ENCODE peak calls at places on chromosome X, in six cellular contexts. D is vagina; N is stimulated activated CD4-positive, alpha-beta T cell treated with anti-CD3 and anti-CD28 coated beads, Interleukin-12 subunit alpha, Interleukin-12 subunit beta, amount 100 ng/mL, for 24 hours; H is H9; V is COLO829; M is kidney glomerular epithelial cell. W is an unnamed sample.

GRCh38 chrX:78643106-78643505 is 16.0 kb downstream of the RTL3 start:
- DNase-seq in V (no peak), N (no peak), D (no peak), M (no peak), H (no peak), W (no peak)

GRCh38 chrX:124963717-124964116 is 356.0 kb upstream of the TEX13C start:
- DNase-seq in D (no peak), H (no peak), N (no peak), V (no peak), M (no peak), W (no peak)

GRCh38 chrX:15814811-15815210 is 24.5 kb downstream of the ZRSR2 start:
- DNase-seq in N (no peak), H (no peak), V (no peak), D (no peak), M (no peak), W (no peak)

GRCh38 chrX:44451056-44451455 is 91.6 kb downstream of the FUNDC1 start:
- DNase-seq in M (no peak), D (no peak), V (no peak), H (no peak), N (no peak), W (no peak)

GRCh38 chrX:118730500-118731247 is 3.3 kb downstream of the IL13RA1 start:
- DNase-seq in D (no peak), N (no peak), V (no peak), M (peak; percentile 5), H (no peak), W (no peak)

GRCh38 chrX:118594697-118595420 is 99.2 kb downstream of the DOCK11 start:
- DNase-seq in D (no peak), M (no peak), N (no peak), V (no peak), H (no peak), W (no peak)

GRCh38 chrX:103254921-103255455 is at the start of gene TCEAL8:
- DNase-seq in M (peak; percentile 16), D (no peak), V (peak; percentile 79), H (peak; percentile 90), N (peak; percentile 57), W (peak; percentile 48)

GRCh38 chrX:139932901-139933796 is at the start of gene ATP11C:
- DNase-seq in D (no peak), N (peak; percentile 72), H (peak; percentile 82), V (peak; percentile 69), M (peak; percentile 45), W (peak; percentile 75)

GRCh38 chrX:11423362-11423818 is 130.2 kb downstream of the AMELX start:
- DNase-seq in D (no peak), N (no peak), V (peak; percentile 7), H (no peak), M (no peak), W (no peak)

GRCh38 chrX:32153586-32153985 is 1057.8 kb downstream of the DMD start:
- DNase-seq in M (no peak), H (no peak), D (no peak), V (no peak), N (no peak), W (no peak)

GRCh38 chrX:150099316-150099715 is 161.0 kb upstream of the EOLA2 start:
- DNase-seq in D (no peak), N (no peak), H (no peak), V (no peak), M (no peak), W (no peak)

GRCh38 chrX:44748014-44748413 is 95.8 kb upstream of the DUSP21 start:
- DNase-seq in M (no peak), N (no peak), H (no peak), V (peak; percentile 53), D (no peak), W (no peak)

GRCh38 chrX:136437774-136438173 is 50.0 kb upstream of the BRS3 start:
- DNase-seq in N (no peak), H (no peak), M (no peak), V (no peak), D (no peak), W (no peak)

GRCh38 chrX:136395271-136395670 is 92.5 kb upstream of the BRS3 start:
- DNase-seq in D (no peak), H (no peak), M (no peak), N (no peak), V (no peak), W (no peak)

GRCh38 chrX:68684291-68684918 is 36.9 kb downstream of the STARD8 start:
- DNase-seq in D (no peak), H (no peak), M (no peak), N (peak; percentile 20), V (peak; percentile 12), W (no peak)

GRCh38 chrX:129980540-129981206 is 1.8 kb upstream of the BCORL1 start:
- DNase-seq in H (peak; percentile 59), D (no peak), V (no peak), N (no peak), M (no peak), W (no peak)

GRCh38 chrX:65971151-65971550 is 68.7 kb downstream of the VSIG4 start:
- DNase-seq in H (peak; percentile 31), N (no peak), V (no peak), M (no peak), D (no peak), W (no peak)

GRCh38 chrX:130120746-130121504 is 10.6 kb upstream of the ELF4 start:
- DNase-seq in H (peak; percentile 74), D (no peak), M (peak; percentile 18), V (peak; percentile 70), N (peak; percentile 53), W (peak; percentile 66)

GRCh38 chrX:117768861-117769604 is 347.6 kb downstream of the KLHL13 start:
- DNase-seq in H (no peak), D (no peak), N (no peak), M (no peak), V (no peak), W (no peak)

GRCh38 chrX:134244043-134244442 is 7.1 kb downstream of the CCDC160 start:
- DNase-seq in M (no peak), H (no peak), N (no peak), V (peak; percentile 3), D (no peak), W (no peak)

GRCh38 chrX:2609431-2610238 is 81.5 kb upstream of the CD99 start:
- DNase-seq in M (no peak), H (no peak), D (no peak), N (no peak), V (no peak), W (no peak)

GRCh38 chrX:14354541-14354940 is 174.8 kb upstream of the GLRA2 start:
- DNase-seq in H (no peak), M (no peak), N (no peak), V (no peak), D (no peak), W (no peak)